ENCODE peak calls at places on chromosomes 13 and 19, in six cellular contexts. W is mesenchymal stem cell, Z is H1, O is trophoblast cell, M is neuronal stem cell, A is H9. R is an unnamed sample.

GRCh38 chr19:33132425-33132824 is 511 bp downstream of the WDR88 start:
- DNase-seq in M (no peak), O (no peak), Z (peak), A (peak), W (no peak), R (no peak)

GRCh38 chr19:18286973-18287635 is 5.7 kb upstream of the JUND start:
- DNase-seq in W (no peak), O (no peak), M (no peak), A (peak), Z (no peak), R (no peak)

GRCh38 chr13:32010137-32010536 is 21.4 kb upstream of the FRY start:
- DNase-seq in A (no peak), W (no peak), Z (no peak), O (peak), M (no peak), R (peak)

GRCh38 chr13:77300176-77301141 is 26.4 kb downstream of the MYCBP2 start:
- DNase-seq in A (no peak), M (no peak), Z (no peak), W (peak), O (peak), R (peak)

GRCh38 chr19:56837004-56837403 is 3.5 kb downstream of the PEG3 start:
- DNase-seq in Z (no peak), M (no peak), A (no peak), O (peak), W (no peak), R (no peak)

GRCh38 chr19:3062165-3063105 is at the start of gene TLE5:
- DNase-seq in M (no peak), O (peak), A (no peak), Z (peak), W (no peak), R (no peak)

GRCh38 chr19:49758292-49758691 is 4.8 kb downstream of the TSKS start:
- DNase-seq in W (peak), O (no peak), Z (no peak), M (no peak), A (no peak), R (peak)

GRCh38 chr19:38199340-38199739 is 24.7 kb downstream of the DPF1 start:
- DNase-seq in A (peak), Z (no peak), M (no peak), W (no peak), O (no peak), R (no peak)

GRCh38 chr13:37923236-37923635 is 53.7 kb upstream of the TRPC4 start:
- DNase-seq in O (no peak), W (peak), M (no peak), Z (no peak), A (no peak), R (no peak)

GRCh38 chr19:35901055-35901644 is 810 bp upstream of the NFKBID start:
- DNase-seq in Z (no peak), M (no peak), O (peak), W (peak), A (no peak), R (peak)
- H3K14ac ChIP-seq in Z (no peak), M (no peak), O (no peak), W (no peak), A (no peak), R (peak)

DNA sequence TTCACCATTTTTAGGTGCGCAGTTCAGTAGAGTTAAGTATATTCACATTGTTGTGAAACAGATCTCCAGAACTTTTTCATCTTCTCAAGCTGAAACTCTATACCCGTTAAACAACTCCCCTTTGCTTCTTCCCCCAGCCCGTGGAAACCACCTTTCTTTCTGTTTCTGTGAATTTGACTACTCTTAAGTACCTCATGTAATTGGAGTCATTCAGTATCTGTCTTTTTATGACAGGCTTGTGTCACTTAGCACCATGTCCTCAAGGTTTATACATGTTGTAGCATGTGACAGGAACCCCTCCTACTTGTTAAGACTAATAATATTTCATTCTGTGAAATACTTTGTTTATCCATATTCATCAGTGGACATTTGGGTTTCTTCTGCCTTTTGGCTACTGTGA is 52.8 kb downstream of the TNFRSF19 start:
- DNase-seq in W (no peak), M (no peak), O (no peak), A (no peak), Z (no peak), R (no peak)
- H2BK120ac ChIP-seq in W (no peak), M (no peak), O (no peak), A (no peak), Z (no peak), R (no peak)

GRCh38 chr13:45092668-45093067 is 27.6 kb upstream of the GTF2F2 start:
- DNase-seq in O (no peak), M (no peak), A (no peak), Z (no peak), W (no peak), R (no peak)
- H3K14ac ChIP-seq in O (no peak), M (no peak), A (no peak), Z (no peak), W (no peak), R (no peak)

GRCh38 chr19:4405977-4406376 is 3.5 kb downstream of the CHAF1A start:
- DNase-seq in A (peak), W (no peak), Z (no peak), O (no peak), M (no peak), R (no peak)

GRCh38 chr19:4399871-4400768 is at the start of gene SH3GL1:
- DNase-seq in A (peak), Z (peak), M (peak), W (peak), O (peak), R (peak)

GRCh38 chr19:4403005-4403761 is 743 bp downstream of the CHAF1A start:
- DNase-seq in Z (no peak), W (peak), O (no peak), A (peak), M (no peak), R (no peak)

GRCh38 chr19:4401482-4402170 is 814 bp upstream of the CHAF1A start:
- DNase-seq in A (no peak), O (no peak), M (no peak), Z (no peak), W (no peak), R (no peak)

GRCh38 chr19:4402171-4403004 is at the start of gene CHAF1A:
- DNase-seq in A (peak), W (peak), M (peak), O (peak), Z (peak), R (peak)
- H2BK120ac ChIP-seq in A (no peak), W (no peak), M (no peak), O (peak), Z (no peak), R (no peak)

GRCh38 chr13:21971662-21972635 is 301.1 kb downstream of the FGF9 start:
- DNase-seq in A (no peak), W (peak), O (peak), M (no peak), Z (no peak), R (peak)

GRCh38 chr13:21973437-21974125 is 302.7 kb downstream of the FGF9 start:
- DNase-seq in Z (no peak), A (peak), O (no peak), M (no peak), W (no peak), R (no peak)

GRCh38 chr13:21970918-21971317 is 300.0 kb downstream of the FGF9 start:
- DNase-seq in O (no peak), Z (no peak), A (no peak), M (no peak), W (no peak), R (no peak)

GRCh38 chr13:21976159-21976558 is 305.3 kb downstream of the FGF9 start:
- DNase-seq in Z (no peak), O (no peak), A (no peak), W (no peak), M (no peak), R (no peak)

GRCh38 chr13:21974741-21975140 is 303.9 kb downstream of the FGF9 start:
- DNase-seq in A (no peak), Z (no peak), O (peak), W (peak), M (no peak), R (peak)
- H3K14ac ChIP-seq in A (no peak), Z (no peak), O (no peak), W (no peak), M (no peak), R (peak)

DNA sequence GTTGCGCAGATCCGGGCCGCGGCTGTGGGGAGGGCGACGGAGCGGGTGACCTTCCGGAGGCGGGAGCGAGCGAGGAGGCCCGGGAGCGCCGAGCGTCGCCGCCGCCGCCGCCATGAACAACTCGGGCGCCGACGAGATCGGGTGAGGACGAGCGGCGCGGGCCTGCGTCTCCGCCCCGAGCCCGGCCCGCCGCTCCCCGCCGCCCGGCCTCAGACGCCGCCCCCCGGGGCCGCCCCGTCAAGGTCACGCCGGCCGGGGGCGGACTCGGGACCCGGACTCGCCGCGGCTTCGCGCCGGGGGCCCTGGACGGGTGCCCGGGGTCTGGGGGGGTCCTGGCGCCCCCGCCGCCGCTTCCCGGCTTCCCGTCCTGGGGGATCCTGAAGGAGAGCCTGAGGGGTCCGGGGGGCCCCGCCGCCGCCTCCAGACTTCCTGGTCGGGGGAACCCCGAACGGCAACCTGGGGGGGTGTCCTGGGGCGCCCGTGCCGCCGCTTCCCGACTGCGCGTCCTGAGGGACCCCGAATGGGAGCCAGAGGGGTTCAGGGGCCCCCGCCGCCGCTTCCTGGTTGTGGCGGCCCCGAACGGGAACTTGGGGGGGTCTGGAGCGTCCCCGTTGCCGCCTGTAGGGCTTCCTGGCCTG is 395 bp downstream of the DAZAP1 start:
- DNase-seq in O (peak), M (no peak), Z (no peak), W (no peak), A (no peak), R (no peak)
- H2BK120ac ChIP-seq in O (peak), M (no peak), Z (no peak), W (peak), A (no peak), R (no peak)

GRCh38 chr19:36449059-36449670 is 30.7 kb upstream of the ZFP82 start:
- DNase-seq in A (no peak), Z (no peak), M (no peak), O (peak), W (peak), R (no peak)
- H3K14ac ChIP-seq in A (no peak), Z (no peak), M (no peak), O (no peak), W (no peak), R (no peak)

R was measured in IMR-90.